ENCODE peak calls at places on chromosome 13, in six cellular contexts. C is suprapubic skin, Z is HCT116, F is upper lobe of left lung, M is breast epithelium, X is endothelial cell of umbilical vein. T is an unnamed sample.

GRCh38 chr13:114132419-114133121 is at the start of gene RASA3:
- DNase-seq in C (peak; percentile 83), Z (peak; percentile 38), F (peak; percentile 95), M (no peak), X (peak; percentile 76), T (no peak)

GRCh38 chr13:111880185-111880584 is 186.8 kb upstream of the SOX1 start:
- DNase-seq in C (no peak), Z (no peak), F (no peak), M (no peak), X (no peak), T (peak; percentile 88)

GRCh38 chr13:55007681-55008080 is 1979.1 kb downstream of the OLFM4 start:
- DNase-seq in C (no peak), Z (no peak), F (no peak), M (no peak), X (no peak), T (no peak)

GRCh38 chr13:23319915-23320224 is 113.6 kb downstream of the SACS start:
- DNase-seq in C (no peak), Z (no peak), F (no peak), M (no peak), X (no peak), T (no peak)

GRCh38 chr13:41032646-41033396 is 13.7 kb upstream of the ELF1 start:
- DNase-seq in C (no peak), Z (no peak), F (no peak), M (no peak), X (no peak), T (no peak)

GRCh38 chr13:37747071-37747612 is 122.4 kb downstream of the TRPC4 start:
- DNase-seq in C (no peak), Z (no peak), F (no peak), M (no peak), X (peak; percentile 84), T (no peak)

GRCh38 chr13:46100191-46100877 is 4.5 kb downstream of the CPB2 start:
- DNase-seq in C (no peak), Z (no peak), F (no peak), M (no peak), X (no peak), T (no peak)

GRCh38 chr13:29310806-29311205 is 284.7 kb downstream of the SLC7A1 start:
- DNase-seq in C (no peak), Z (no peak), F (no peak), M (no peak), X (no peak), T (no peak)

GRCh38 chr13:32264407-32264806 is 50.8 kb downstream of the ZAR1L start:
- DNase-seq in C (peak; percentile 75), Z (no peak), F (no peak), M (no peak), X (peak; percentile 98), T (no peak)

GRCh38 chr13:35389535-35389934 is 87.0 kb downstream of the MAB21L1 start:
- DNase-seq in C (no peak), Z (no peak), F (no peak), M (no peak), X (no peak), T (no peak)

GRCh38 chr13:85806553-85807175 is 7.4 kb upstream of the SLITRK6 start:
- DNase-seq in C (no peak), Z (peak; percentile 28), F (no peak), M (no peak), X (peak; percentile 37), T (no peak)

GRCh38 chr13:99384468-99384867 is 77.3 kb upstream of the GPR183 start:
- DNase-seq in C (no peak), Z (no peak), F (no peak), M (no peak), X (no peak), T (no peak)

GRCh38 chr13:27967203-27967735 is 1.8 kb downstream of the CDX2 start:
- DNase-seq in C (no peak), Z (no peak), F (no peak), M (no peak), X (no peak), T (no peak)

GRCh38 chr13:73341748-73342147 is 282.9 kb downstream of the KLF5 start:
- DNase-seq in C (no peak), Z (no peak), F (no peak), M (no peak), X (peak; percentile 12), T (no peak)

GRCh38 chr13:92843549-92843948 is 383.1 kb upstream of the GPC6 start:
- DNase-seq in C (no peak), Z (no peak), F (no peak), M (no peak), X (no peak), T (no peak)

GRCh38 chr13:50713849-50714248 is 129.6 kb downstream of the DLEU7 start:
- DNase-seq in C (no peak), Z (no peak), F (peak; percentile 32), M (no peak), X (no peak), T (no peak)

GRCh38 chr13:114261328-114261965 is 20.0 kb upstream of the UPF3A start:
- DNase-seq in C (no peak), Z (no peak), F (no peak), M (no peak), X (no peak), T (peak; percentile 70)

GRCh38 chr13:50969691-50970090 is 60.1 kb downstream of the RNASEH2B start:
- DNase-seq in C (no peak), Z (no peak), F (no peak), M (no peak), X (no peak), T (no peak)

GRCh38 chr13:80716610-80717081 is 375.7 kb upstream of the SPRY2 start:
- DNase-seq in C (no peak), Z (no peak), F (no peak), M (no peak), X (peak; percentile 28), T (no peak)

GRCh38 chr13:38530492-38530891 is 156.4 kb upstream of the FREM2 start:
- DNase-seq in C (no peak), Z (no peak), F (no peak), M (no peak), X (no peak), T (no peak)

GRCh38 chr13:101327844-101328243 is 88.5 kb downstream of the NALCN start:
- DNase-seq in C (no peak), Z (no peak), F (no peak), M (no peak), X (no peak), T (no peak)

GRCh38 chr13:76820759-76821158 is 65.4 kb downstream of the KCTD12 start:
- DNase-seq in C (peak; percentile 77), Z (no peak), F (no peak), M (no peak), X (no peak), T (no peak)

GRCh38 chr13:110897521-110897920 is 17.3 kb downstream of the ANKRD10 start:
- DNase-seq in C (no peak), Z (no peak), F (no peak), M (no peak), X (no peak), T (no peak)

GRCh38 chr13:41614671-41615519 is 157.5 kb downstream of the RGCC start:
- DNase-seq in C (no peak), Z (no peak), F (peak; percentile 17), M (no peak), X (peak; percentile 40), T (no peak)

GRCh38 chr13:41132512-41133152 is at the start of gene KBTBD6:
- DNase-seq in C (peak; percentile 97), Z (peak; percentile 96), F (peak; percentile 95), M (peak; percentile 94), X (peak; percentile 99), T (peak; percentile 97)

GRCh38 chr13:46119883-46120614 is 15.2 kb upstream of the CPB2 start:
- DNase-seq in C (no peak), Z (peak; percentile 39), F (no peak), M (no peak), X (peak; percentile 73), T (no peak)

GRCh38 chr13:23794267-23795161 is 94.7 kb downstream of the MIPEP start:
- DNase-seq in C (no peak), Z (no peak), F (no peak), M (no peak), X (peak; percentile 91), T (no peak)

GRCh38 chr13:78239681-78240080 is 321.1 kb upstream of the EDNRB start:
- DNase-seq in C (no peak), Z (no peak), F (no peak), M (no peak), X (no peak), T (no peak)
- TF ChIP-seq POLR2AphosphoS5 in C (no peak), Z (no peak), F (no peak), M (no peak), X (no peak), T (no peak)

GRCh38 chr13:59689057-59689456 is 474.7 kb downstream of the DIAPH3 start:
- DNase-seq in C (no peak), Z (no peak), F (no peak), M (no peak), X (no peak), T (no peak)

GRCh38 chr13:59690857-59691500 is 472.7 kb downstream of the DIAPH3 start:
- DNase-seq in C (no peak), Z (no peak), F (no peak), M (no peak), X (no peak), T (no peak)

GRCh38 chr13:59687028-59687427 is 476.7 kb downstream of the DIAPH3 start:
- DNase-seq in C (no peak), Z (no peak), F (no peak), M (no peak), X (no peak), T (no peak)

GRCh38 chr13:59696229-59696628 is 467.5 kb downstream of the DIAPH3 start:
- DNase-seq in C (no peak), Z (no peak), F (no peak), M (no peak), X (no peak), T (no peak)

GRCh38 chr13:59691501-59692066 is 472.1 kb downstream of the DIAPH3 start:
- DNase-seq in C (no peak), Z (no peak), F (no peak), M (no peak), X (peak; percentile 7), T (no peak)
- TF ChIP-seq POLR2A in C (no peak), Z (no peak), F (no peak), M (no peak), X (no peak), T (no peak)

GRCh38 chr13:108283110-108283509 is 13.6 kb downstream of the TNFSF13B start:
- DNase-seq in C (no peak), Z (no peak), F (no peak), M (no peak), X (no peak), T (no peak)

GRCh38 chr13:108276060-108276459 is 6.5 kb downstream of the TNFSF13B start:
- DNase-seq in C (peak; percentile 62), Z (no peak), F (no peak), M (no peak), X (no peak), T (no peak)

GRCh38 chr13:108278466-108278865 is 8.9 kb downstream of the TNFSF13B start:
- DNase-seq in C (no peak), Z (no peak), F (no peak), M (no peak), X (no peak), T (no peak)

GRCh38 chr13:108281941-108282340 is 12.4 kb downstream of the TNFSF13B start:
- DNase-seq in C (no peak), Z (no peak), F (no peak), M (no peak), X (no peak), T (no peak)
- H3K9me3 ChIP-seq in C (no peaks in the 10 kb centered on the region), Z (no peaks in the 10 kb centered on the region), F (no peaks in the 10 kb centered on the region), M (no peaks in the 10 kb centered on the region), X (no peaks in the 10 kb centered on the region), T (no peaks in the 10 kb centered on the region)

GRCh38 chr13:72198967-72199601 is 332.1 kb upstream of the DACH1 start:
- DNase-seq in C (no peak), Z (no peak), F (no peak), M (no peak), X (no peak), T (no peak)
- TF ChIP-seq POLR2AphosphoS5 in C (no peak), Z (no peak), F (no peak), M (no peak), X (no peak), T (no peak)

GRCh38 chr13:90938848-90939247 is 408.6 kb upstream of the MIR17HG start:
- DNase-seq in C (no peak), Z (no peak), F (no peak), M (no peak), X (no peak), T (no peak)
- TF ChIP-seq POLR2A in C (no peak), Z (no peak), F (no peak), M (no peak), X (no peak), T (no peak)

T was measured in esophagus muscularis mucosa.